ENCODE peak calls at places on chromosomes 12 and 14, in four cellular contexts. T is transverse colon, Y is NCI-H2107, I is NCI-H2171. M is an unnamed sample.

GRCh38 chr14:105377555-105378182 is 20.7 kb upstream of the TEX22 start:
- DNase-seq in T (no peak), Y (no peak), I (no peak), M (no peak)

GRCh38 chr12:48163150-48163747 is 5.9 kb upstream of the ASB8 start:
- DNase-seq in T (no peak), Y (no peak), I (no peak), M (no peak)

GRCh38 chr14:37197421-37198272 is at the start of gene MIPOL1:
- DNase-seq in T (peak; percentile 85), Y (peak; percentile 91), I (peak; percentile 80), M (no peak)

GRCh38 chr14:71967709-71968108 is 35.5 kb downstream of the RGS6 start:
- DNase-seq in T (no peak), Y (no peak), I (no peak), M (no peak)

GRCh38 chr14:23297096-23297495 is 5.6 kb downstream of the PPP1R3E start:
- DNase-seq in T (no peak), Y (no peak), I (no peak), M (no peak)

GRCh38 chr12:47591387-47591786 is 114.4 kb downstream of the RPAP3 start:
- DNase-seq in T (no peak), Y (no peak), I (no peak), M (no peak)

GRCh38 chr12:30794591-30795409 is 40.0 kb upstream of the CAPRIN2 start:
- DNase-seq in T (no peak), Y (no peak), I (no peak), M (no peak)

GRCh38 chr12:497501-498160 is 37.9 kb downstream of the B4GALNT3 start:
- DNase-seq in T (no peak), Y (no peak), I (no peak), M (no peak)

GRCh38 chr12:98939350-98939749 is 294.3 kb downstream of the APAF1 start:
- DNase-seq in T (no peak), Y (no peak), I (no peak), M (peak; percentile 4)

GRCh38 chr12:104219908-104220404 is 4.4 kb downstream of the TXNRD1 start:
- DNase-seq in T (peak; percentile 32), Y (no peak), I (peak; percentile 31), M (peak; percentile 61)

GRCh38 chr14:20614038-20614840 is 23.1 kb upstream of the RNASE12 start:
- DNase-seq in T (no peak), Y (no peak), I (peak; percentile 35), M (no peak)

GRCh38 chr14:77579760-77580159 is 36.7 kb downstream of the SPTLC2 start:
- DNase-seq in T (no peak), Y (no peak), I (no peak), M (no peak)

GRCh38 chr14:61644834-61645233 is 50.5 kb upstream of the HIF1A start:
- DNase-seq in T (no peak), Y (peak; percentile 61), I (peak; percentile 88), M (no peak)

GRCh38 chr14:28609228-28609828 is 157.3 kb upstream of the FOXG1 start:
- DNase-seq in T (peak; percentile 35), Y (peak; percentile 48), I (peak; percentile 18), M (peak; percentile 51)

GRCh38 chr12:90038290-90038689 is 329.7 kb upstream of the ATP2B1 start:
- DNase-seq in T (no peak), Y (no peak), I (no peak), M (no peak)

GRCh38 chr12:98513379-98514318 is 1.7 kb upstream of the TMPO start:
- DNase-seq in T (no peak), Y (no peak), I (no peak), M (no peak)

GRCh38 chr14:99241314-99242035 is 30.5 kb downstream of the BCL11B start:
- DNase-seq in T (no peak), Y (no peak), I (no peak), M (no peak)

GRCh38 chr14:93006484-93007128 is 83.7 kb downstream of the CHGA start:
- DNase-seq in T (no peak), Y (no peak), I (no peak), M (no peak)

GRCh38 chr12:107103097-107103496 is 9.7 kb upstream of the CRY1 start:
- DNase-seq in T (no peak), Y (no peak), I (no peak), M (no peak)

GRCh38 chr14:65352964-65353530 is 59.5 kb upstream of the FUT8 start:
- DNase-seq in T (peak; percentile 40), Y (no peak), I (no peak), M (no peak)

GRCh38 chr14:76917158-76917596 is 91.0 kb downstream of the LRRC74A start:
- DNase-seq in T (peak; percentile 70), Y (peak; percentile 68), I (peak; percentile 51), M (no peak)

GRCh38 chr14:38721822-38722431 is 381.1 kb downstream of the SEC23A start:
- DNase-seq in T (peak; percentile 79), Y (no peak), I (no peak), M (peak; percentile 45)

GRCh38 chr12:40691913-40692616 is at the start of gene CNTN1:
- DNase-seq in T (peak; percentile 24), Y (no peak), I (peak; percentile 96), M (no peak)

M was measured in Jurkat, Clone E6-1.